ENCODE peak calls at places on chromosomes 2 and 18, in five cellular contexts. One of them, this sample, is unnamed.

GRCh38 chr2:220079595-220079994 is 452.2 kb downstream of the SLC4A3 start:
- DNase-seq in IMR-90: no peak
- DNase-seq in heart left ventricle: no peak
- DNase-seq in ovary: no peak
- DNase-seq in MM.1S: no peak
- DNase-seq in this sample: no peak

GRCh38 chr2:29064746-29065478 is 9.4 kb downstream of the PCARE start:
- DNase-seq in MM.1S: no peak
- DNase-seq in IMR-90: no peak
- DNase-seq in ovary: no peak
- DNase-seq in heart left ventricle: no peak
- DNase-seq in this sample: no peak

GRCh38 chr2:18430996-18431748 is 129.3 kb downstream of the RDH14 start:
- DNase-seq in MM.1S: no peak
- DNase-seq in heart left ventricle: no peak
- DNase-seq in ovary: no peak
- DNase-seq in IMR-90: no peak
- DNase-seq in this sample: no peak

GRCh38 chr18:23573948-23574431 is 12.3 kb downstream of the NPC1 start:
- DNase-seq in heart left ventricle: no peak
- DNase-seq in ovary: peak; percentile 30
- DNase-seq in IMR-90: peak; percentile 72
- DNase-seq in MM.1S: peak; percentile 12
- DNase-seq in this sample: peak; percentile 91

GRCh38 chr18:67381608-67382150 is 134.8 kb downstream of the DSEL start:
- DNase-seq in IMR-90: no peak
- DNase-seq in heart left ventricle: no peak
- DNase-seq in ovary: no peak
- DNase-seq in MM.1S: no peak
- DNase-seq in this sample: no peak

GRCh38 chr18:46917108-46917807 is at the start of the genes KATNAL2 and PIAS2:
- DNase-seq in MM.1S: peak; percentile 82
- DNase-seq in IMR-90: peak; percentile 58
- DNase-seq in heart left ventricle: peak; percentile 86
- DNase-seq in ovary: peak; percentile 74
- DNase-seq in this sample: peak; percentile 74

GRCh38 chr2:237876951-237877491 is 17.6 kb downstream of the RAMP1 start:
- DNase-seq in ovary: no peak
- DNase-seq in MM.1S: no peak
- DNase-seq in IMR-90: no peak
- DNase-seq in heart left ventricle: no peak
- DNase-seq in this sample: peak; percentile 3

GRCh38 chr2:180356676-180357075 is 349.6 kb upstream of the CWC22 start:
- DNase-seq in ovary: no peak
- DNase-seq in heart left ventricle: no peak
- DNase-seq in IMR-90: no peak
- DNase-seq in MM.1S: no peak
- DNase-seq in this sample: no peak

GRCh38 chr2:231423176-231423575 is 27.7 kb downstream of the B3GNT7 start:
- DNase-seq in ovary: no peak
- DNase-seq in MM.1S: no peak
- DNase-seq in heart left ventricle: no peak
- DNase-seq in IMR-90: no peak
- DNase-seq in this sample: no peak

GRCh38 chr2:111918383-111918806 is 20.0 kb downstream of the MERTK start:
- DNase-seq in ovary: no peak
- DNase-seq in IMR-90: peak; percentile 97
- DNase-seq in MM.1S: peak; percentile 28
- DNase-seq in heart left ventricle: no peak
- DNase-seq in this sample: peak; percentile 47

GRCh38 chr2:168194784-168195522 is 52.4 kb downstream of the STK39 start:
- DNase-seq in ovary: no peak
- DNase-seq in IMR-90: peak; percentile 63
- DNase-seq in heart left ventricle: no peak
- DNase-seq in MM.1S: no peak
- DNase-seq in this sample: no peak

GRCh38 chr2:217430916-217431576 is 571.2 kb upstream of the TNP1 start:
- DNase-seq in heart left ventricle: no peak
- DNase-seq in ovary: no peak
- DNase-seq in IMR-90: peak; percentile 25
- DNase-seq in MM.1S: no peak
- DNase-seq in this sample: no peak

GRCh38 chr2:15069149-15069548 is 436.6 kb downstream of the LRATD1 start:
- DNase-seq in MM.1S: no peak
- DNase-seq in heart left ventricle: no peak
- DNase-seq in IMR-90: peak; percentile 28
- DNase-seq in ovary: no peak
- DNase-seq in this sample: no peak

GRCh38 chr18:400466-400865 is 100.0 kb downstream of the COLEC12 start:
- DNase-seq in MM.1S: no peak
- DNase-seq in ovary: no peak
- DNase-seq in IMR-90: peak; percentile 74
- DNase-seq in heart left ventricle: no peak
- DNase-seq in this sample: no peak

GRCh38 chr2:230933521-230934180 is 8.6 kb upstream of the GPR55 start:
- DNase-seq in heart left ventricle: peak; percentile 17
- DNase-seq in IMR-90: no peak
- DNase-seq in ovary: no peak
- DNase-seq in MM.1S: no peak
- DNase-seq in this sample: no peak

GRCh38 chr18:31579375-31579774 is 12.3 kb upstream of the TTR start:
- DNase-seq in IMR-90: no peak
- DNase-seq in heart left ventricle: no peak
- DNase-seq in MM.1S: no peak
- DNase-seq in ovary: no peak
- DNase-seq in this sample: no peak

GRCh38 chr2:64283641-64284371 is 139.6 kb upstream of the PELI1 start:
- DNase-seq in IMR-90: no peak
- DNase-seq in ovary: no peak
- DNase-seq in heart left ventricle: peak; percentile 30
- DNase-seq in MM.1S: peak; percentile 66
- DNase-seq in this sample: no peak

GRCh38 chr2:133600231-133600630 is 32.0 kb upstream of the NCKAP5 start:
- DNase-seq in heart left ventricle: no peak
- DNase-seq in ovary: no peak
- DNase-seq in IMR-90: no peak
- DNase-seq in MM.1S: no peak
- DNase-seq in this sample: no peak

GRCh38 chr18:74508821-74509225 is 12.7 kb downstream of the CNDP2 start:
- DNase-seq in ovary: no peak
- DNase-seq in heart left ventricle: no peak
- DNase-seq in IMR-90: no peak
- DNase-seq in MM.1S: no peak
- DNase-seq in this sample: no peak

GRCh38 chr2:203327918-203328734 is at the start of gene ABI2:
- DNase-seq in MM.1S: peak; percentile 75
- DNase-seq in ovary: peak; percentile 83
- DNase-seq in IMR-90: peak; percentile 69
- DNase-seq in heart left ventricle: peak; percentile 91
- DNase-seq in this sample: peak; percentile 82

GRCh38 chr18:10134204-10134603 is 220.4 kb downstream of the VAPA start:
- DNase-seq in ovary: no peak
- DNase-seq in MM.1S: no peak
- DNase-seq in IMR-90: no peak
- DNase-seq in heart left ventricle: no peak
- DNase-seq in this sample: no peak
- H3K4me1 ChIP-seq in ovary: peaks cover 6% of the 10 kb centered on the region
- H3K4me1 ChIP-seq in MM.1S: no peaks in the 10 kb centered on the region
- H3K4me1 ChIP-seq in IMR-90: peaks cover 12% of the 10 kb centered on the region
- H3K4me1 ChIP-seq in heart left ventricle: peaks cover 13% of the 10 kb centered on the region
- H3K4me1 ChIP-seq in this sample: peaks cover 15% of the 10 kb centered on the region

DNA sequence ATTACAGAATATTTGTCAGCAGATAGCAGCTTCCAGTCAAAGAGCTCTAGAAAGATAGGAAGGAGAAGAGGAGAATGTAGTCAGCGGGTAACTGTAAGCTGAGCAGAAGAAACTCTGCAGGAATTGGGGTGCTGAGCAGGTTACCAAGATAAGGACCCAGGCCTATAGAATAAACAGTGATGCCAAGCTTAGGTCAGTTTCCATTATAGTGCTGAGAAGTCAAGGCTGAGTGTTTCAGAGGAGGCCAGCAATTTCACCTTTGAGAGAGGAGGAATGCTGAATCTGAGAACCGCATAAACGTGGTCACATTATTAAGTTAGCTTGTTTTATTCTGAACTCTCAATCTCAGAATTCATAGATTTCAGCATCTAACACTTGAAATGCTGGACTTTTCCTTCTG is 13.9 kb downstream of the NAB1 start:
- DNase-seq in heart left ventricle: no peak
- DNase-seq in IMR-90: no peak
- DNase-seq in ovary: no peak
- DNase-seq in MM.1S: no peak
- DNase-seq in this sample: no peak
- H3K36me3 ChIP-seq in heart left ventricle: no peaks in the 10 kb centered on the region
- H3K36me3 ChIP-seq in IMR-90: peaks cover 3% of the 10 kb centered on the region
- H3K36me3 ChIP-seq in ovary: no peaks in the 10 kb centered on the region
- H3K36me3 ChIP-seq in MM.1S: peaks cover 5% of the 10 kb centered on the region
- H3K36me3 ChIP-seq in this sample: no peaks in the 10 kb centered on the region

GRCh38 chr2:101116841-101117552 is 34.2 kb downstream of the TBC1D8 start:
- DNase-seq in IMR-90: no peak
- DNase-seq in ovary: no peak
- DNase-seq in MM.1S: no peak
- DNase-seq in heart left ventricle: no peak
- DNase-seq in this sample: no peak

GRCh38 chr2:101119431-101119830 is 31.8 kb downstream of the TBC1D8 start:
- DNase-seq in IMR-90: peak; percentile 24
- DNase-seq in MM.1S: no peak
- DNase-seq in ovary: no peak
- DNase-seq in heart left ventricle: no peak
- DNase-seq in this sample: peak; percentile 70

GRCh38 chr2:101124061-101124460 is 27.1 kb downstream of the TBC1D8 start:
- DNase-seq in MM.1S: no peak
- DNase-seq in heart left ventricle: no peak
- DNase-seq in ovary: no peak
- DNase-seq in IMR-90: peak; percentile 28
- DNase-seq in this sample: no peak

GRCh38 chr2:101121174-101121573 is 30.0 kb downstream of the TBC1D8 start:
- DNase-seq in ovary: no peak
- DNase-seq in heart left ventricle: no peak
- DNase-seq in IMR-90: no peak
- DNase-seq in MM.1S: no peak
- DNase-seq in this sample: no peak

GRCh38 chr2:101120124-101120996 is 30.8 kb downstream of the TBC1D8 start:
- DNase-seq in IMR-90: peak; percentile 29
- DNase-seq in heart left ventricle: peak; percentile 69
- DNase-seq in ovary: no peak
- DNase-seq in MM.1S: no peak
- DNase-seq in this sample: peak; percentile 84
- H3K4me1 ChIP-seq in IMR-90: peaks cover 22% of the 10 kb centered on the region
- H3K4me1 ChIP-seq in heart left ventricle: peaks cover 56% of the 10 kb centered on the region
- H3K4me1 ChIP-seq in ovary: peaks cover 14% of the 10 kb centered on the region
- H3K4me1 ChIP-seq in MM.1S: no peaks in the 10 kb centered on the region
- H3K4me1 ChIP-seq in this sample: peaks cover 47% of the 10 kb centered on the region

GRCh38 chr2:85287721-85288120 is 40.1 kb downstream of the TGOLN2 start:
- DNase-seq in ovary: no peak
- DNase-seq in IMR-90: no peak
- DNase-seq in heart left ventricle: no peak
- DNase-seq in MM.1S: no peak
- DNase-seq in this sample: no peak

GRCh38 chr2:85288244-85288725 is 39.5 kb downstream of the TGOLN2 start:
- DNase-seq in MM.1S: no peak
- DNase-seq in heart left ventricle: no peak
- DNase-seq in ovary: no peak
- DNase-seq in IMR-90: peak; percentile 78
- DNase-seq in this sample: no peak

GRCh38 chr2:85286913-85287312 is 40.9 kb downstream of the TGOLN2 start:
- DNase-seq in IMR-90: no peak
- DNase-seq in ovary: no peak
- DNase-seq in MM.1S: no peak
- DNase-seq in heart left ventricle: no peak
- DNase-seq in this sample: no peak

GRCh38 chr2:85291425-85292023 is 36.3 kb downstream of the TGOLN2 start:
- DNase-seq in heart left ventricle: no peak
- DNase-seq in IMR-90: no peak
- DNase-seq in ovary: no peak
- DNase-seq in MM.1S: peak; percentile 76
- DNase-seq in this sample: no peak
- H3K36me3 ChIP-seq in heart left ventricle: no peaks in the 10 kb centered on the region
- H3K36me3 ChIP-seq in IMR-90: peaks cover 5% of the 10 kb centered on the region
- H3K36me3 ChIP-seq in ovary: no peaks in the 10 kb centered on the region
- H3K36me3 ChIP-seq in MM.1S: no peaks in the 10 kb centered on the region
- H3K36me3 ChIP-seq in this sample: no peaks in the 10 kb centered on the region

GRCh38 chr2:225032249-225032648 is 10.0 kb downstream of the DOCK10 start:
- DNase-seq in heart left ventricle: no peak
- DNase-seq in MM.1S: no peak
- DNase-seq in ovary: no peak
- DNase-seq in IMR-90: no peak
- DNase-seq in this sample: no peak

GRCh38 chr2:225030089-225030653 is 12.1 kb downstream of the DOCK10 start:
- DNase-seq in IMR-90: no peak
- DNase-seq in ovary: no peak
- DNase-seq in heart left ventricle: no peak
- DNase-seq in MM.1S: no peak
- DNase-seq in this sample: no peak

GRCh38 chr2:225030893-225031292 is 11.4 kb downstream of the DOCK10 start:
- DNase-seq in heart left ventricle: no peak
- DNase-seq in ovary: no peak
- DNase-seq in MM.1S: no peak
- DNase-seq in IMR-90: no peak
- DNase-seq in this sample: no peak

GRCh38 chr2:225033440-225034390 is 8.6 kb downstream of the DOCK10 start:
- DNase-seq in ovary: no peak
- DNase-seq in MM.1S: no peak
- DNase-seq in heart left ventricle: no peak
- DNase-seq in IMR-90: no peak
- DNase-seq in this sample: no peak

DNA sequence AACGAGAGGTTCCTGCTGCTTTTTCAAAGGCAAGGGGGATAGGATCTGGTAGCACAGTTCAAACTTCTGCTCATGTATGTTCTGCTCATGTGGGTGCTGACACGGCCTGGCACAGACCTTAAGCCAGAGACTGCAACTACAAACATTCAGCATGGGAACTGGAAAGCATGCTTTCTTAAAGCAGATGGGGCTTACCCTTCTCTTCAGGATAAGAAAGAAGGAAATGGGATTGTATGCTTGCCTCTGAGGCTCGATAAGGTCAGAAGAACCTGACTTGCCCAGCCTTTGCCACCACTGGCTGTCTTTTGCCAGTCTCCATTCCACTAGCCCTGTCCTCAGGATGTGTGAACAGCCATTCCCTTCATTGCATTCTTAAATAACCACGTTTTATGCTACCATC is 10.7 kb downstream of the DOCK10 start:
- DNase-seq in heart left ventricle: no peak
- DNase-seq in IMR-90: no peak
- DNase-seq in ovary: no peak
- DNase-seq in MM.1S: no peak
- DNase-seq in this sample: no peak
- H3K4me1 ChIP-seq in heart left ventricle: no peaks in the 10 kb centered on the region
- H3K4me1 ChIP-seq in IMR-90: peaks cover 2% of the 10 kb centered on the region
- H3K4me1 ChIP-seq in ovary: peaks cover 5% of the 10 kb centered on the region
- H3K4me1 ChIP-seq in MM.1S: peaks cover under 1% of the 10 kb centered on the region
- H3K4me1 ChIP-seq in this sample: peaks cover 10% of the 10 kb centered on the region

This sample was measured in adrenal gland.